ENCODE peak calls at places on chromosomes 13 and 19, in five cellular contexts. V is mesendoderm; Z is ovary; N is stimulated activated CD8-positive, alpha-beta memory T cell treated with anti-CD3 and anti-CD28 coated beads, Interleukin-4, amount 100 ng/mL, for 24 hours; P is body of pancreas. Q is an unnamed sample.

GRCh38 chr19:7988307-7988706 is 17.1 kb downstream of the ELAVL1 start:
- DNase-seq in P (no peak), V (peak; percentile 64), N (no peak), Z (no peak), Q (no peak)

GRCh38 chr19:12937243-12938053 is 961 bp upstream of the CALR start:
- DNase-seq in N (no peak), V (peak; percentile 90), P (peak; percentile 67), Z (peak; percentile 50), Q (peak; percentile 87)

GRCh38 chr13:112894673-112895481 is 74.1 kb upstream of the MCF2L start:
- DNase-seq in P (peak; percentile 43), Z (peak; percentile 33), N (no peak), V (no peak), Q (no peak)

GRCh38 chr19:44857837-44858236 is 11.7 kb downstream of the NECTIN2 start:
- DNase-seq in P (no peak), N (no peak), Z (no peak), V (no peak), Q (no peak)

GRCh38 chr13:78998736-78999135 is 339.8 kb upstream of the OBI1 start:
- DNase-seq in V (no peak), N (no peak), P (no peak), Z (no peak), Q (no peak)

GRCh38 chr19:31372245-31372781 is 23.1 kb upstream of the TSHZ3 start:
- DNase-seq in P (no peak), Z (no peak), N (no peak), V (no peak), Q (no peak)

GRCh38 chr19:46990998-46991676 is 28.5 kb upstream of the NPAS1 start:
- DNase-seq in V (peak; percentile 88), N (peak; percentile 50), P (peak; percentile 84), Z (peak; percentile 90), Q (no peak)

GRCh38 chr19:7534531-7534980 is 961 bp upstream of the PNPLA6 start:
- DNase-seq in P (peak; percentile 57), N (peak; percentile 15), V (peak; percentile 90), Z (peak; percentile 72), Q (no peak)

GRCh38 chr19:46716013-46716671 is 772 bp downstream of the PRKD2 start:
- DNase-seq in V (peak; percentile 39), N (no peak), P (peak; percentile 51), Z (no peak), Q (no peak)

GRCh38 chr13:41649659-41650058 is 192.3 kb downstream of the RGCC start:
- DNase-seq in P (no peak), V (peak; percentile 50), N (no peak), Z (no peak), Q (no peak)

GRCh38 chr19:50829801-50830200 is 3.6 kb downstream of the KLK15 start:
- DNase-seq in Z (no peak), V (no peak), P (no peak), N (no peak), Q (no peak)

GRCh38 chr13:110380359-110381028 is 73.4 kb downstream of the COL4A2 start:
- DNase-seq in V (peak; percentile 55), Z (no peak), N (no peak), P (no peak), Q (no peak)

GRCh38 chr19:15722956-15723355 is 4.9 kb upstream of the OR10H2 start:
- DNase-seq in V (no peak), P (no peak), N (no peak), Z (no peak), Q (no peak)

GRCh38 chr13:100131863-100132574 is 43.1 kb downstream of the PCCA start:
- DNase-seq in V (peak; percentile 61), P (no peak), N (no peak), Z (no peak), Q (no peak)

GRCh38 chr19:17794731-17795494 is at the start of gene B3GNT3:
- DNase-seq in V (peak; percentile 60), N (no peak), P (peak; percentile 88), Z (peak; percentile 56), Q (no peak)

GRCh38 chr13:29835280-29836061 is 14.9 kb downstream of the UBL3 start:
- DNase-seq in V (peak; percentile 58), Z (no peak), P (no peak), N (no peak), Q (no peak)

GRCh38 chr13:97307882-97308624 is 85.9 kb downstream of the MBNL2 start:
- DNase-seq in N (no peak), P (peak; percentile 30), V (peak; percentile 75), Z (no peak), Q (no peak)

GRCh38 chr13:27857271-27857670 is 62.5 kb upstream of the PDX1 start:
- DNase-seq in P (no peak), V (no peak), Z (no peak), N (no peak), Q (no peak)

GRCh38 chr13:51047434-51048165 is 63.5 kb downstream of the C13orf42 start:
- DNase-seq in V (no peak), Z (no peak), P (no peak), N (no peak), Q (no peak)

GRCh38 chr19:58182577-58182988 is 278 bp upstream of the ZNF274 start:
- DNase-seq in P (no peak), Z (peak; percentile 92), V (no peak), N (peak; percentile 75), Q (no peak)

GRCh38 chr19:6754653-6755463 is 12.4 kb downstream of the SH2D3A start:
- DNase-seq in V (no peak), N (no peak), Z (no peak), P (no peak), Q (no peak)

GRCh38 chr19:46958542-46958941 is 61.1 kb upstream of the NPAS1 start:
- DNase-seq in V (peak; percentile 29), P (no peak), N (no peak), Z (no peak), Q (no peak)

GRCh38 chr19:38227272-38228004 is 3.4 kb upstream of the DPF1 start:
- DNase-seq in V (no peak), P (no peak), N (no peak), Z (no peak), Q (no peak)

GRCh38 chr13:60351326-60351725 is 45.7 kb upstream of the TDRD3 start:
- DNase-seq in V (no peak), P (no peak), Z (no peak), N (no peak), Q (no peak)

GRCh38 chr19:38319421-38320258 is at the start of gene KCNK6:
- DNase-seq in V (peak; percentile 34), N (peak; percentile 49), Z (peak; percentile 76), P (peak; percentile 65), Q (no peak)

GRCh38 chr13:25886438-25887214 is 165.2 kb downstream of the SHISA2 start:
- DNase-seq in Z (no peak), P (no peak), V (no peak), N (no peak), Q (no peak)

GRCh38 chr19:13001502-13002388 is 6.5 kb downstream of the NFIX start:
- DNase-seq in N (no peak), Z (peak; percentile 87), P (peak; percentile 48), V (no peak), Q (no peak)

GRCh38 chr13:51645154-51645650 is 60.9 kb downstream of the WDFY2 start:
- DNase-seq in V (peak; percentile 84), P (no peak), Z (no peak), N (no peak), Q (no peak)

GRCh38 chr19:45526143-45526542 is 18.9 kb downstream of the VASP start:
- DNase-seq in N (no peak), Z (peak; percentile 91), P (peak; percentile 68), V (peak; percentile 92), Q (no peak)

GRCh38 chr19:57233207-57233606 is 2.4 kb downstream of the AURKC start:
- DNase-seq in N (no peak), P (no peak), Z (no peak), V (no peak), Q (peak; percentile 52)

GRCh38 chr19:37466277-37466797 is 907 bp downstream of the ZNF569 start:
- DNase-seq in N (no peak), Z (no peak), P (no peak), V (peak; percentile 25), Q (no peak)

GRCh38 chr19:42284641-42285341 is 15.7 kb downstream of the CIC start:
- DNase-seq in P (peak; percentile 30), V (peak; percentile 46), Z (peak; percentile 75), N (no peak), Q (no peak)

GRCh38 chr13:79405501-79405830 is 589 bp downstream of the RBM26 start:
- DNase-seq in V (peak; percentile 50), N (no peak), P (no peak), Z (no peak), Q (no peak)

Q was measured in KG1.